ENCODE peak calls at places on chromosome 17, in ten cellular contexts. U, O, E, K, Y, X, J, C, D and B are unnamed samples.

GRCh38 chr17:4510615-4510941 is 11.9 kb downstream of the SPNS2 start:
- DNase-seq in U (no peak), O (no peak), E (no peak), K (no peak), Y (no peak), X (no peak), J (peak), C (no peak), D (no peak), B (no peak)

GRCh38 chr17:45430006-45430737 is 2.5 kb downstream of the ARHGAP27 start:
- DNase-seq in U (no peak), O (no peak), E (no peak), K (no peak), Y (no peak), X (no peak), J (peak), C (no peak), D (no peak), B (no peak)

GRCh38 chr17:31522284-31522931 is 130.9 kb downstream of the RAB11FIP4 start:
- DNase-seq in U (no peak), O (no peak), E (no peak), K (no peak), Y (no peak), X (no peak), J (peak), C (no peak), D (no peak), B (no peak)

GRCh38 chr17:13491916-13492315 is 109.8 kb downstream of the HS3ST3A1 start:
- DNase-seq in U (no peak), O (no peak), E (no peak), K (no peak), Y (no peak), X (no peak), J (no peak), C (no peak), D (no peak), B (no peak)

GRCh38 chr17:64635647-64636305 is 26.3 kb downstream of the SMURF2 start:
- DNase-seq in U (no peak), O (no peak), E (no peak), K (no peak), Y (no peak), X (no peak), J (no peak), C (no peak), D (no peak), B (no peak)

GRCh38 chr17:65088621-65089385 is 32.3 kb upstream of the GNA13 start:
- DNase-seq in U (no peak), O (no peak), E (no peak), K (no peak), Y (no peak), X (no peak), J (no peak), C (no peak), D (no peak), B (no peak)

GRCh38 chr17:72846399-72846798 is 246.1 kb downstream of the SLC39A11 start:
- DNase-seq in U (no peak), O (no peak), E (no peak), K (no peak), Y (no peak), X (no peak), J (no peak), C (no peak), D (no peak), B (no peak)

GRCh38 chr17:58369214-58370031 is 17.4 kb upstream of the SUPT4H1 start:
- DNase-seq in U (no peak), O (no peak), E (no peak), K (no peak), Y (no peak), X (no peak), J (no peak), C (no peak), D (no peak), B (no peak)

GRCh38 chr17:6677158-6677831 is 25.7 kb downstream of the C17orf100 start:
- DNase-seq in U (no peak), O (peak), E (no peak), K (no peak), Y (no peak), X (no peak), J (no peak), C (no peak), D (no peak), B (no peak)

GRCh38 chr17:32903774-32904673 is 23.9 kb upstream of the TMEM98 start:
- DNase-seq in U (no peak), O (no peak), E (no peak), K (no peak), Y (no peak), X (no peak), J (no peak), C (no peak), D (no peak), B (no peak)

GRCh38 chr17:14359251-14359939 is 58.5 kb downstream of the HS3ST3B1 start:
- DNase-seq in U (no peak), O (no peak), E (peak), K (no peak), Y (no peak), X (no peak), J (peak), C (no peak), D (peak), B (no peak)

GRCh38 chr17:50132104-50132794 is 2.3 kb upstream of the SAMD14 start:
- DNase-seq in U (no peak), O (no peak), E (no peak), K (no peak), Y (no peak), X (no peak), J (no peak), C (no peak), D (no peak), B (no peak)

GRCh38 chr17:60671482-60671881 is 6.2 kb upstream of the BCAS3 start:
- DNase-seq in U (no peak), O (no peak), E (no peak), K (no peak), Y (no peak), X (no peak), J (no peak), C (no peak), D (no peak), B (no peak)

GRCh38 chr17:40487371-40488020 is 13.9 kb downstream of the TNS4 start:
- DNase-seq in U (no peak), O (no peak), E (no peak), K (no peak), Y (no peak), X (no peak), J (no peak), C (no peak), D (no peak), B (no peak)

GRCh38 chr17:78225088-78225865 is 6.2 kb upstream of the TMEM235 start:
- DNase-seq in U (no peak), O (no peak), E (no peak), K (no peak), Y (no peak), X (no peak), J (no peak), C (no peak), D (no peak), B (no peak)

GRCh38 chr17:64097196-64097936 is 32.6 kb downstream of the ERN1 start:
- DNase-seq in U (no peak), O (no peak), E (no peak), K (no peak), Y (no peak), X (no peak), J (no peak), C (no peak), D (no peak), B (no peak)